ENCODE peak calls at places on chromosomes 16 and 17, in eight cellular contexts. R is psoas muscle; X is SK-N-SH; D is heart right ventricle; N is CD4-positive, CD25-positive, alpha-beta regulatory T cell; V is AG04450; Q is fibroblast of lung; I is CD8-positive, alpha-beta T cell. K is an unnamed sample.

GRCh38 chr17:75033346-75034235 is 13.2 kb downstream of the ATP5PD start:
- DNase-seq in N (peak; percentile 85), V (peak; percentile 76), I (peak; percentile 89), D (peak; percentile 91), R (peak; percentile 94), X (peak; percentile 90), Q (peak; percentile 90), K (peak; percentile 96)

GRCh38 chr17:74282587-74283370 is 8.7 kb downstream of the DNAI2 start:
- DNase-seq in I (peak; percentile 32), D (no peak), X (no peak), R (no peak), N (peak; percentile 85), V (no peak), Q (no peak), K (no peak)

GRCh38 chr17:80960797-80961452 is 30.7 kb upstream of the CHMP6 start:
- DNase-seq in X (no peak), R (peak; percentile 54), V (no peak), N (no peak), D (no peak), I (no peak), Q (no peak), K (no peak)

GRCh38 chr16:89841275-89841674 is 13.0 kb downstream of the SPIRE2 start:
- DNase-seq in R (no peak), Q (no peak), N (peak; percentile 32), V (no peak), D (no peak), I (peak; percentile 70), X (peak; percentile 5), K (no peak)

GRCh38 chr16:28504707-28505404 is 1.8 kb downstream of the IL27 start:
- DNase-seq in N (no peak), V (no peak), R (no peak), I (no peak), X (no peak), Q (no peak), D (no peak), K (no peak)

GRCh38 chr17:80259642-80260535 is 763 bp upstream of the RNF213 start:
- DNase-seq in V (no peak), N (peak; percentile 76), I (peak; percentile 81), Q (peak; percentile 59), X (peak; percentile 99), D (peak; percentile 80), R (peak; percentile 87), K (peak; percentile 62)

GRCh38 chr16:24869033-24869432 is 23.3 kb downstream of the SLC5A11 start:
- DNase-seq in R (no peak), Q (no peak), X (no peak), N (no peak), I (no peak), D (no peak), V (no peak), K (no peak)

GRCh38 chr16:606656-607307 is 16.9 kb downstream of the RAB40C start:
- DNase-seq in I (no peak), V (no peak), N (no peak), D (no peak), R (no peak), Q (no peak), X (no peak), K (no peak)

GRCh38 chr16:56792960-56793359 is 63.0 kb downstream of the NUP93 start:
- DNase-seq in R (no peak), I (no peak), V (no peak), N (no peak), Q (no peak), X (no peak), D (no peak), K (no peak)

GRCh38 chr17:17599965-17600364 is 8.5 kb upstream of the PEMT start:
- DNase-seq in N (no peak), D (no peak), V (no peak), X (no peak), I (no peak), Q (no peak), R (no peak), K (no peak)

GRCh38 chr17:79042421-79043190 is 18.6 kb downstream of the C1QTNF1 start:
- DNase-seq in I (peak; percentile 76), V (no peak), Q (peak; percentile 62), R (peak; percentile 86), D (peak; percentile 73), N (peak; percentile 50), X (peak; percentile 90), K (peak; percentile 81)

GRCh38 chr17:79617740-79618382 is 7.0 kb upstream of the RBFOX3 start:
- DNase-seq in V (no peak), X (no peak), Q (no peak), R (peak; percentile 22), I (no peak), D (no peak), N (no peak), K (no peak)

GRCh38 chr16:49470550-49470949 is 96.9 kb downstream of the C16orf78 start:
- DNase-seq in I (no peak), X (no peak), Q (no peak), V (no peak), N (no peak), D (no peak), R (peak; percentile 31), K (no peak)

GRCh38 chr16:9169094-9169493 is 77.7 kb downstream of the HAPSTR1 start:
- DNase-seq in D (no peak), I (no peak), Q (no peak), R (no peak), X (no peak), N (no peak), V (no peak), K (no peak)

GRCh38 chr16:4309102-4309832 is 6.6 kb upstream of the GLIS2 start:
- DNase-seq in Q (no peak), I (no peak), D (no peak), N (no peak), R (no peak), X (no peak), V (no peak), K (no peak)

GRCh38 chr17:35460354-35460851 is 11.8 kb upstream of the SLFN13 start:
- DNase-seq in X (peak; percentile 9), V (no peak), Q (no peak), I (peak; percentile 75), R (peak; percentile 55), D (peak; percentile 23), N (peak; percentile 76), K (peak; percentile 52)

DNA sequence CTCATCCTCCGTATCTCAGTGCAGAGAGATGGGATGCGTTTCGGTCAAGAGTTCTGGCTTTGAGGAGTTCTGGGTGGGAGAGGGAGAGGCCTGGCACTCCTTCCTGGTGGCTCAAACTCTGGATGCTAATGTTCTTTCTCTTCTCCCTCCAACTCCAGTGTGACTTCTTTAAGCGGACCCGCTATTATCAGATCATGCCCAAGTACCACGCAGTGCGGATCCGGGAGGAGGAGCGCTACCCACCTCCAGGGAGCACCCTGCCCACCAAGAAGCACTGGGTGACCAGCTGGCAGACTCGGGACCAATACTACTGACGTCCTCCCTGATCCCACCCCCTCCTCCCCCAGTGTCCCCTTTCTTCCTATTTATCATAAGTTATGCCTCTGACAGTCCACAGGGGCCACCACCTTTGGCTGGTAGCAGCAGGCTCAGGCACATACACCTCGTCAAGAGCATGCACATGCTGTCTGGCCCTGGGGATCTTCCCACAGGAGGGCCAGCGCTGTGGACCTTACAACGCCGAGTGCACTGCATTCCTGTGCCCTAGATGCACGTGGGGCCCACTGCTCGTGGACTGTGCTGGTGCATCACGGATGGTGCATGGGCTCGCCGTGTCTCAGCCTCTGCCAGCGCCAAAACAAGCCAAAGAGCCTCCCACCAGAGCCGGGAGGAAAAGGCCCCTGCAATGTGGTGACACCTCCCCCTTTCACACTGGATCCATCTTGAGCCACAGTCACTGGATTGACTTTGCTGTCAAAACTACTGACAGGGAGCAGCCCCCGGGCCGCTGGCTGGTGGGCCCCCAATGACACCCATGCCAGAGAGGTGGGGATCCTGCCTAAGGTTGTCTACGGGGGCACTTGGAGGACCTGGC is 6.0 kb upstream of the PDK2 start:
- DNase-seq in D (no peak), X (no peak), N (no peak), I (no peak), Q (no peak), V (no peak), R (peak; percentile 45), K (no peak)
- H3K4me3 ChIP-seq in D (no peak overlapping the region), X (no peak overlapping the region), N (no peak overlapping the region), I (no peak overlapping the region), Q (no peak overlapping the region), V (no peak overlapping the region), R (no peak overlapping the region), K (no peak overlapping the region)

DNA sequence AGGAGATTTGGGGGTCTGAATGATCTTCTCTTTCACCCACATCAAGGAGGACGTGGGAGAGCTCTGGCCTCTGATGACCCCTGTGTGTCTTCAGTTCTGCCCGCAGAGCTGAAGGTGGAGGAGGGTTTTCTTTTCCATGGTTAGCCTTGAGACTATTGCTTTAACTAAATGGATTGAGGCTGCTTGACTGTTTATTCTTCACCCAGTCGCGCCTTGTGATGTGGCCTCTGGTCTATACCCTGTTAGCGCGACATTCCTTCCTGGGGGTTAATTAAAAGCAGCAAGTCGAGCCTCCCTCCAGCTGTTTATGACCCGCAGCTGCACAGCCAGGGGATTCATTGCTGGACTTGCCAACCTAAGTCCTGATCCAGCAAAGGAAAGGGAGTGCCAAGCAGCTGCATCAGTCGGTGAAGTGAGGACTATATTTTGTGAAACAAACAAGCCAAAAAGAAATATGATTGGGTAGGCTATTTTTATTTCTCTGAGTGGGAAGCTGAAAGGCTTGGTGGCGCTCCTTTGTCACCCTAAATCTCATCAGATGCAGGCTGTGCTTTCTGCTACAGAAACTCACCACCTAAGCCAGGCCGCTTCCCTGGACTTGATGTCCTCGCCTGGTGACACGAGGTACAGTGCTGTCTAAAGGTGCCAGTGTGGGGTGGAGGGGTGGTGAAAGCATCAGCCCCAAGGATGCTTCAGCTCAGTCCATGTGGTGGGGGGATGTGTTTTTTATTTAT is 11.0 kb upstream of the SEC14L1 start:
- DNase-seq in Q (no peak), R (peak; percentile 83), D (no peak), X (no peak), N (no peak), I (no peak), V (no peak), K (no peak)
- H3K27ac ChIP-seq in Q (peak overlapping the region; percentile 31), R (peak overlapping the region; percentile 72), D (peak overlapping the region; percentile 82), X (no peak overlapping the region), N (no peak overlapping the region), I (no peak overlapping the region), V (peak overlapping the region; percentile 65), K (peak overlapping the region; percentile 3)

GRCh38 chr17:36657763-36658490 is 56.5 kb downstream of the MRM1 start:
- DNase-seq in N (no peak), Q (no peak), I (peak; percentile 17), X (peak; percentile 64), R (no peak), V (no peak), D (no peak), K (peak; percentile 51)
- H3K4me3 ChIP-seq in N (no peak overlapping the region), Q (no peak overlapping the region), I (peak overlapping the region; percentile 33), X (no peak overlapping the region), R (peak overlapping the region; percentile 59), V (no peak overlapping the region), D (peak overlapping the region; percentile 52), K (peak overlapping the region; percentile 55)

DNA sequence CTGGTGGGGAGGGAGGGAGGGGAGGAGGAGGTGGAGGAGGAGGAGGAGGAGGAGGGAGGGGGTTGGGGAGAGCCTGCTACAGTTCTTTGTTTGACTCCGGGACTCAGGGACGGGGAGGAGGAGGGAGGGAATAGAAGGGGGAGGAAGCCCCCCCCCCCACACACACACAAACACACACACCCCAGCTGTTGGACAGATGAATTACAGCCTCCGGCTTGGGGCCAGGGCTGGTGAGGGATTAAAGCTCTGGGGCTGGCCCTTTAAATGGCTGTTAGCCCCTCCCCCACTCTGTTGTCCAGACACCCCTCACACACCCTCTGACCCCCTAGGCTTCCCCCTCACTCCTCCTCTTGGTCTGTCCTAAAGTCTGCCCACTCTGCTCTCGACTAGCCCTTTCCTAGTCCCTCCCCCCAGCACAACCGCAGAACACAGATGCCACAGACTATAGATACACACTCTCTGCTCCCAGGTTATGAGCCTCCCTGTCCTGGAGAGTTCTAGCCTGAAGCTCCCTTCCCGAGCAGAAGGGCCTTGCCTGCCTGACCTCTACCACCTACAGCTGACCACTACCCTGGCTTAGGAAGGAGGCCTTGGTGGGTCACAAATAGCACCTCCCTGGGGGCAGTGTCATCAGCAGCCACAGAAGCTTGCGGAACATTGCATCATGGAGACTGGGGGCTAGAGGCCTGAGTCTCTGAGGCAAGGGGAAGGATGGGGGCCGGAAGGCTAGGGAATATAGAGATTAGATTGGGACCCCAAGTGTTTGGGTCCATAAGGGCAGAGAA is 4.5 kb downstream of the KDM6B start:
- DNase-seq in N (no peak), D (no peak), V (no peak), R (peak; percentile 74), I (peak; percentile 31), Q (peak; percentile 88), X (peak; percentile 71), K (peak; percentile 64)
- H3K27ac ChIP-seq in N (peak overlapping the region; percentile 100), D (no peak overlapping the region), V (peak overlapping the region; percentile 68), R (peak overlapping the region; percentile 99), I (no peak overlapping the region), Q (peak overlapping the region; percentile 48), X (peak overlapping the region; percentile 98), K (peak overlapping the region; percentile 99)